ENCODE peak calls at places on chromosomes 5 and 9, in six cellular contexts. V is heart right ventricle, F is C1 segment of cervical spinal cord, B is kidney, U is MM.1S, K is AG10803. Q is an unnamed sample.

GRCh38 chr9:115063058-115063850 is 54.7 kb downstream of the TNC start:
- DNase-seq in F (no peak), B (no peak), V (no peak), K (peak), U (no peak), Q (no peak)

GRCh38 chr5:96734871-96735325 is 72.7 kb downstream of the CAST start:
- DNase-seq in B (no peak), U (no peak), V (no peak), K (peak), F (no peak), Q (no peak)

GRCh38 chr5:5736007-5736406 is 313.5 kb downstream of the ICE1 start:
- DNase-seq in U (no peak), K (no peak), B (no peak), F (no peak), V (no peak), Q (no peak)

GRCh38 chr5:107476783-107477182 is 194.0 kb downstream of the EFNA5 start:
- DNase-seq in F (no peak), K (no peak), U (peak), B (no peak), V (no peak), Q (no peak)

GRCh38 chr9:15142903-15143534 is 164.0 kb downstream of the TTC39B start:
- DNase-seq in F (no peak), K (peak), V (no peak), U (peak), B (no peak), Q (peak)

GRCh38 chr5:58751222-58751621 is 168.3 kb downstream of the RAB3C start:
- DNase-seq in U (no peak), B (no peak), F (no peak), V (no peak), K (no peak), Q (no peak)

GRCh38 chr9:19022206-19022605 is 10.8 kb downstream of the SAXO1 start:
- DNase-seq in K (peak), F (no peak), U (no peak), V (no peak), B (no peak), Q (no peak)

GRCh38 chr5:180830253-180831138 is 27.9 kb upstream of the MGAT1 start:
- DNase-seq in B (peak), F (peak), V (peak), K (peak), U (peak), Q (peak)

GRCh38 chr9:131629827-131630205 is 84.5 kb downstream of the PRRT1B start:
- DNase-seq in U (no peak), F (no peak), B (no peak), K (no peak), V (no peak), Q (no peak)

GRCh38 chr9:35340046-35340445 is 149.9 kb upstream of the RUSC2 start:
- DNase-seq in U (no peak), B (no peak), F (no peak), K (peak), V (no peak), Q (no peak)

GRCh38 chr9:110047232-110047954 is 160.6 kb downstream of the C9orf152 start:
- DNase-seq in F (no peak), V (no peak), K (no peak), B (no peak), U (no peak), Q (no peak)

GRCh38 chr9:110110154-110110553 is 97.8 kb downstream of the C9orf152 start:
- DNase-seq in K (no peak), B (no peak), U (peak), F (no peak), V (no peak), Q (no peak)

GRCh38 chr9:108972626-108973209 is 38.5 kb downstream of the ABITRAM start:
- DNase-seq in F (no peak), U (no peak), B (no peak), V (no peak), K (peak), Q (no peak)

GRCh38 chr9:113993838-113994540 is 84.1 kb downstream of the AMBP start:
- DNase-seq in B (peak), U (peak), K (peak), V (peak), F (peak), Q (peak)

GRCh38 chr5:179318193-179318955 is 26.9 kb downstream of the ADAMTS2 start:
- DNase-seq in K (no peak), V (peak), U (no peak), B (peak), F (no peak), Q (no peak)

GRCh38 chr5:162068412-162068811 is 839 bp downstream of the GABRG2 start:
- DNase-seq in K (no peak), U (peak), B (peak), F (no peak), V (peak), Q (no peak)

GRCh38 chr5:59724482-59725392 is 168.8 kb downstream of the PDE4D start:
- DNase-seq in V (no peak), K (peak), F (no peak), B (no peak), U (peak), Q (peak)

GRCh38 chr5:163248856-163249255 is 188.5 kb upstream of the CCNG1 start:
- DNase-seq in B (no peak), V (no peak), F (no peak), U (no peak), K (peak), Q (no peak)

GRCh38 chr5:103450333-103451061 is 112.1 kb downstream of the NUDT12 start:
- DNase-seq in B (no peak), K (peak), V (no peak), F (no peak), U (no peak), Q (no peak)

GRCh38 chr5:40447438-40447837 is 232.3 kb upstream of the PTGER4 start:
- DNase-seq in U (no peak), V (no peak), K (peak), F (no peak), B (no peak), Q (no peak)

GRCh38 chr9:107644774-107645463 is 155.3 kb upstream of the KLF4 start:
- DNase-seq in U (no peak), K (peak), B (peak), F (no peak), V (peak), Q (no peak)

GRCh38 chr5:144812770-144813169 is 642.1 kb downstream of the KCTD16 start:
- DNase-seq in U (no peak), B (no peak), F (no peak), V (no peak), K (peak), Q (no peak)

GRCh38 chr5:10699987-10700386 is 61.0 kb downstream of the DAP start:
- DNase-seq in K (no peak), V (no peak), U (no peak), F (no peak), B (no peak), Q (no peak)

GRCh38 chr5:76757049-76757448 is 41.1 kb downstream of the F2R start:
- DNase-seq in U (no peak), F (no peak), K (no peak), V (no peak), B (no peak), Q (no peak)

GRCh38 chr9:74293479-74293878 is 203.7 kb upstream of the RORB start:
- DNase-seq in B (no peak), U (peak), F (no peak), V (no peak), K (no peak), Q (no peak)

GRCh38 chr9:134593756-134594375 is 47.7 kb upstream of the COL5A1 start:
- DNase-seq in K (no peak), V (no peak), F (no peak), B (no peak), U (no peak), Q (no peak)

GRCh38 chr9:106228861-106229260 is 534.5 kb downstream of the TMEM38B start:
- DNase-seq in B (no peak), F (no peak), K (no peak), U (no peak), V (peak), Q (no peak)

GRCh38 chr5:132859889-132860437 is 6.3 kb downstream of the GDF9 start:
- DNase-seq in K (no peak), B (no peak), F (no peak), U (no peak), V (no peak), Q (no peak)

GRCh38 chr5:144085381-144085780 is 85.1 kb downstream of the YIPF5 start:
- DNase-seq in F (no peak), V (no peak), K (no peak), B (no peak), U (no peak), Q (no peak)